ENCODE peak calls at places on chromosomes 4 and X, in four cellular contexts. U, S, O and F are unnamed samples.
A peak's percentile ranks its signal among the peaks of the same experiment; 100 is the strongest.

GRCh38 chrX:102950908-102951866 is 14.1 kb downstream of the RAB40AL start:
- DNase-seq in O (no peak), U (peak; percentile 47), S (peak; percentile 27), F (peak; percentile 74)

GRCh38 chr4:55386073-55386472 is 9.7 kb upstream of the TMEM165 start:
- DNase-seq in U (peak; percentile 46), O (no peak), S (peak; percentile 13), F (no peak)

GRCh38 chrX:118760025-118760424 is 32.6 kb downstream of the IL13RA1 start:
- DNase-seq in O (no peak), S (no peak), U (no peak), F (no peak)

GRCh38 chr4:1470393-1470670 is 64.1 kb upstream of the NKX1-1 start:
- DNase-seq in U (no peak), O (no peak), S (no peak), F (no peak)

GRCh38 chrX:119685225-119686066 is 7.5 kb downstream of the SEPTIN6 start:
- DNase-seq in S (no peak), U (no peak), O (no peak), F (no peak)

GRCh38 chr4:6641971-6642320 is 1.5 kb downstream of the MRFAP1 start:
- DNase-seq in U (no peak), O (no peak), S (no peak), F (no peak)

GRCh38 chrX:118324588-118324987 is 21.3 kb upstream of the WDR44 start:
- DNase-seq in U (no peak), S (no peak), O (no peak), F (no peak)

GRCh38 chrX:54714424-54714823 is 83.6 kb downstream of the ITIH6 start:
- DNase-seq in S (no peak), U (no peak), O (no peak), F (no peak)

GRCh38 chrX:153662266-153662665 is 11.3 kb downstream of the PNCK start:
- DNase-seq in U (peak; percentile 23), O (no peak), S (peak; percentile 48), F (peak; percentile 75)

GRCh38 chr4:176054942-176055341 is 10.7 kb upstream of the WDR17 start:
- DNase-seq in O (no peak), S (no peak), U (no peak), F (no peak)

GRCh38 chrX:12767856-12768255 is 23.4 kb upstream of the PRPS2 start:
- DNase-seq in U (no peak), S (no peak), O (no peak), F (no peak)

GRCh38 chr4:110163327-110164070 is 34.9 kb downstream of the ELOVL6 start:
- DNase-seq in O (no peak), S (no peak), U (no peak), F (no peak)

GRCh38 chr4:83876047-83876446 is 340.1 kb downstream of the GPAT3 start:
- DNase-seq in U (no peak), O (no peak), S (no peak), F (no peak)

GRCh38 chr4:98510757-98511517 is 147.5 kb downstream of the TSPAN5 start:
- DNase-seq in S (no peak), O (no peak), U (no peak), F (no peak)

GRCh38 chr4:117900832-117901231 is 133.5 kb upstream of the NDST3 start:
- DNase-seq in S (no peak), O (no peak), U (no peak), F (no peak)

GRCh38 chrX:124216396-124217124 is 115.9 kb upstream of the TEX13D start:
- DNase-seq in S (no peak), O (no peak), U (no peak), F (peak; percentile 31)

GRCh38 chrX:39855748-39856129 is 242.0 kb downstream of the BCOR start:
- DNase-seq in U (peak; percentile 79), S (no peak), O (peak; percentile 77), F (no peak)

GRCh38 chrX:39853417-39853816 is 244.3 kb downstream of the BCOR start:
- DNase-seq in S (no peak), U (no peak), O (no peak), F (no peak)

GRCh38 chrX:39852496-39852895 is 245.3 kb downstream of the BCOR start:
- DNase-seq in S (no peak), O (no peak), U (no peak), F (no peak)

GRCh38 chrX:39856472-39857121 is 241.2 kb downstream of the BCOR start:
- DNase-seq in S (no peak), O (no peak), U (no peak), F (no peak)

DNA sequence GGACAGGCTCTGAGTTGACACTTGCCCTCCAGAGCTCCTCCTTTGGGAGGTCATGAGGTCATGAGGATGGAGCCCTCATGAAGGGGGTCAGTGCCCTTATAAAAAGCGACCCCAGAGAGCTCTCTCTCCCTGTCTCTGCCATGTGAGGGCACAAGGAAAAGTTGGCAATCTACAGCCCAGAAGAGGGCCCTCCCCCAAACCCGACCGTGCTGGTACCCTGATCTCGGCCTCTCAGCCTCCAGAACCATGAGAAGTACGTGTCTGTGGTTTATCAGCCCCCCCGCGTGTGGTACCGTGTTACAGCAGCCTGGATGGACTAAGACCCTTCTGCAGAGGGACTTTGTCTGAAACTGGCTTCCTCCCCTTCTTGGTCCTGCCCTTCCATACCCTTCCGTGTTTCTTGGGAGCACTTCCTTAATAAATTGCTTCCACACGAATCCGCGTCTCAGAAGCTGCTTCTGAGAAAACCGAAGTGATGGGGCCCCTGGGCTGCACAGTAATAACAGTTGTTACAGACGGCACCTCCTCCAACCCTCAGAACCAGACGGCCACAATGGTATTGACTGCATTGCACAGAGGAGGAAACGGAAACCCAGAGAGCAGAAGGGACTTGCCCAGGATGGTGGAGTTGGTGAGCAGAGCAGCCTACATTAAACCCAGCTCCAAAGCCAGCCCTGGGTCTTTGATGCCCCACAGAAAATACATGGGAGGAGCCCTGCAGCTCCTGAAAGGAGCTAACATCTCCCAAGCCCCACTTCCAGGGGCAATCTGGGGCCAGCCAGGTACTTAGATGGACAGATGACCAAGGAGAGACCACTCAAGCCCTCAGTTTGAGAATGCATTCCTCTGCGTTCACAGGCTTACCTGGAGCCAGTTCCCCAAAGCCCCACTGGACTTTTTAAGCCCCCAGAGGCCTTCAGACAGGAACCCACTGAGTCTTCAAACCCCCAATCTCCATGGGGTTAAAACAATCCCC is 242.7 kb downstream of the BCOR start:
- DNase-seq in U (no peak), O (peak; percentile 82), S (no peak), F (no peak)
- TF ChIP-seq TCF7 in U (no peak), O (no peak), S (no peak), F (no peak)

GRCh38 chrX:64580035-64580434 is 184.8 kb upstream of the MTMR8 start:
- DNase-seq in O (no peak), U (no peak), S (no peak), F (peak; percentile 21)

GRCh38 chrX:64580605-64581004 is 185.4 kb upstream of the MTMR8 start:
- DNase-seq in S (no peak), U (no peak), O (no peak), F (no peak)
- TF ChIP-seq TCF7 in S (no peak), U (no peak), O (no peak), F (no peak)

GRCh38 chr4:164501074-164501473 is 252.9 kb upstream of the SMIM31 start:
- DNase-seq in O (no peak), U (no peak), S (no peak), F (no peak)
- TF ChIP-seq TCF7 in O (no peak), U (no peak), S (no peak), F (no peak)

GRCh38 chr4:39526283-39526682 is 956 bp downstream of the UGDH start:
- DNase-seq in S (no peak), U (no peak), O (no peak), F (no peak)

GRCh38 chr4:39528056-39528465 is 822 bp upstream of the UGDH start:
- DNase-seq in U (no peak), S (no peak), O (no peak), F (no peak)

GRCh38 chr4:39524420-39524957 is 2.8 kb downstream of the UGDH start:
- DNase-seq in S (no peak), U (no peak), O (no peak), F (no peak)

GRCh38 chr4:39527296-39528055 is at the start of gene UGDH:
- DNase-seq in O (peak; percentile 82), U (peak; percentile 97), S (peak; percentile 98), F (peak; percentile 96)

GRCh38 chr4:39526810-39527295 is 386 bp downstream of the UGDH start:
- DNase-seq in S (no peak), O (no peak), U (no peak), F (no peak)
- TF ChIP-seq TCF7 in S (no peak), O (no peak), U (no peak), F (no peak)